ENCODE peak calls at places on chromosomes 4 and X, in seven cellular contexts. R is stimulated activated CD4-positive, alpha-beta T cell treated with anti-CD3 and anti-CD28 coated beads, Interleukin-15, amount 100 ng/mL, for 1 hour; F is cerebellum; X is anterior cingulate cortex; V is T-helper 1 cell; W is NCI-H1694 treated with DMSO at 0.1 percent for 48 hours; L is amniotic epithelial cell. K is an unnamed sample.

GRCh38 chr4:2069161-2069971 is 10.2 kb downstream of the NAT8L start:
- DNase-seq in W (no peak), L (no peak), F (no peak), V (no peak), R (no peak), X (no peak), K (no peak)

GRCh38 chr4:128513664-128514484 is 226.3 kb upstream of the PGRMC2 start:
- DNase-seq in R (no peak), L (no peak), F (no peak), V (no peak), X (no peak), W (no peak), K (peak; percentile 45)

GRCh38 chrX:18351774-18352173 is 2.7 kb downstream of the SCML2 start:
- DNase-seq in X (no peak), V (no peak), W (no peak), F (no peak), R (no peak), L (no peak), K (no peak)

GRCh38 chr4:37858877-37859276 is 32.0 kb upstream of the TBC1D1 start:
- DNase-seq in R (no peak), L (no peak), X (no peak), F (no peak), V (no peak), W (no peak), K (no peak)

GRCh38 chrX:9690046-9690445 is 75.6 kb downstream of the GPR143 start:
- DNase-seq in V (no peak), L (no peak), X (no peak), W (no peak), R (no peak), F (no peak), K (no peak)

GRCh38 chrX:122026665-122027064 is 979.3 kb downstream of the GLUD2 start:
- DNase-seq in W (no peak), X (no peak), F (no peak), R (no peak), V (no peak), L (no peak), K (no peak)

GRCh38 chr4:48343531-48343930 is 2.2 kb downstream of the SLAIN2 start:
- DNase-seq in W (no peak), X (no peak), L (peak; percentile 59), F (no peak), V (no peak), R (no peak), K (peak; percentile 40)

GRCh38 chr4:56689231-56689630 is 8.1 kb upstream of the HOPX start:
- DNase-seq in W (no peak), V (no peak), L (no peak), X (no peak), R (no peak), F (no peak), K (no peak)

GRCh38 chrX:9064694-9065093 is 30.8 kb upstream of the FAM9B start:
- DNase-seq in F (no peak), R (no peak), L (no peak), X (no peak), W (no peak), V (no peak), K (no peak)

K was measured in fibroblast of pulmonary artery.